ENCODE peak calls at places on chromosomes 11 and 22, in four cellular contexts. K, J, V and C are unnamed samples. For H3K27me3, the result is how much of the 10 kb centered on the place peaks cover.

GRCh38 chr22:28594784-28595324 is 84.8 kb downstream of the TTC28 start:
- DNase-seq in J (no peak), V (no peak), K (peak), C (peak)

GRCh38 chr11:119993732-119994131 is 144.2 kb downstream of the TRIM29 start:
- DNase-seq in K (no peak), V (peak), J (no peak), C (no peak)

GRCh38 chr11:68741536-68741935 is 9.8 kb downstream of the TESMIN start:
- DNase-seq in V (no peak), J (no peak), K (peak), C (no peak)

GRCh38 chr22:42680648-42681047 is 31.5 kb upstream of the CYB5R3 start:
- DNase-seq in K (peak), V (no peak), J (no peak), C (peak)

GRCh38 chr22:41380993-41381328 is 781 bp upstream of the TEF start:
- DNase-seq in V (peak), J (no peak), K (peak), C (peak)

GRCh38 chr11:128491195-128491936 is 96.0 kb downstream of the ETS1 start:
- DNase-seq in J (no peak), V (no peak), K (no peak), C (no peak)

GRCh38 chr11:63179446-63180068 is 35.5 kb upstream of the SLC22A24 start:
- DNase-seq in J (no peak), K (no peak), V (no peak), C (no peak)

GRCh38 chr11:48150213-48150612 is 66.4 kb upstream of the OR4B1 start:
- DNase-seq in K (no peak), V (no peak), J (no peak), C (no peak)

GRCh38 chr11:35845860-35846259 is 98.0 kb upstream of the LDLRAD3 start:
- DNase-seq in J (no peak), K (no peak), V (no peak), C (no peak)

GRCh38 chr22:29879738-29880137 is 3.2 kb upstream of the MTMR3 start:
- DNase-seq in J (peak), K (no peak), V (no peak), C (no peak)

GRCh38 chr11:115170133-115170815 is 333.9 kb downstream of the CADM1 start:
- DNase-seq in V (peak), K (peak), J (peak), C (no peak)

GRCh38 chr11:111435046-111435698 is 56.1 kb upstream of the POU2AF1 start:
- DNase-seq in J (no peak), K (no peak), V (no peak), C (no peak)

GRCh38 chr11:35012467-35013191 is 96.2 kb downstream of the PDHX start:
- DNase-seq in J (no peak), V (no peak), K (no peak), C (no peak)

GRCh38 chr11:17604201-17604912 is 57.3 kb downstream of the OTOG start:
- DNase-seq in K (no peak), J (no peak), V (no peak), C (no peak)

GRCh38 chr11:101916422-101916821 is at the start of gene ANGPTL5:
- DNase-seq in V (no peak), K (no peak), J (no peak), C (no peak)

GRCh38 chr11:64356498-64357411 is 2.2 kb upstream of the RPS6KA4 start:
- DNase-seq in K (peak), J (peak), V (peak), C (no peak)

GRCh38 chr11:76863196-76863777 is 2.6 kb downstream of the ACER3 start:
- DNase-seq in K (no peak), J (no peak), V (no peak), C (no peak)

GRCh38 chr22:22156716-22157499 is 87.7 kb upstream of the VPREB1 start:
- DNase-seq in V (peak), J (peak), K (peak), C (peak)

GRCh38 chr22:21098099-21098671 is 52.4 kb downstream of the LRRC74B start:
- DNase-seq in J (no peak), K (no peak), V (no peak), C (no peak)

GRCh38 chr11:132838621-132839020 is 693.7 kb downstream of the OPCML start:
- DNase-seq in K (no peak), J (no peak), V (no peak), C (no peak)

GRCh38 chr11:132242662-132243061 is 872.2 kb downstream of the NTM start:
- DNase-seq in V (no peak), K (no peak), J (no peak), C (no peak)

GRCh38 chr11:75035911-75036536 is 47.3 kb downstream of the NEU3 start:
- DNase-seq in V (no peak), K (no peak), J (peak), C (no peak)

GRCh38 chr11:4626207-4627105 is 10.8 kb upstream of the OR51D1 start:
- DNase-seq in K (peak), J (peak), V (peak), C (peak)

GRCh38 chr22:31838917-31839316 is 85.1 kb downstream of the DEPDC5 start:
- DNase-seq in J (no peak), V (no peak), K (no peak), C (no peak)

GRCh38 chr22:32043391-32043790 is 330 bp downstream of the SLC5A1 start:
- DNase-seq in V (no peak), J (no peak), K (no peak), C (no peak)

GRCh38 chr11:10197091-10197490 is 96.9 kb downstream of the SBF2 start:
- DNase-seq in V (no peak), J (no peak), K (no peak), C (no peak)

GRCh38 chr11:10192036-10192435 is 102.0 kb downstream of the SBF2 start:
- DNase-seq in J (no peak), V (no peak), K (no peak), C (no peak)
- H3K27me3 ChIP-seq in J (under half), V (under half), K (under half), C (under half)

GRCh38 chr11:122646549-122647340 is 8.8 kb upstream of the UBASH3B start:
- DNase-seq in K (no peak), V (no peak), J (no peak), C (no peak)

GRCh38 chr11:122642971-122643370 is 12.6 kb upstream of the UBASH3B start:
- DNase-seq in V (no peak), J (no peak), K (no peak), C (no peak)

GRCh38 chr11:122647728-122648127 is 7.8 kb upstream of the UBASH3B start:
- DNase-seq in V (no peak), J (no peak), K (no peak), C (no peak)

GRCh38 chr11:122649133-122649532 is 6.4 kb upstream of the UBASH3B start:
- DNase-seq in J (no peak), K (no peak), V (no peak), C (no peak)

GRCh38 chr11:122645847-122646246 is 9.7 kb upstream of the UBASH3B start:
- DNase-seq in J (no peak), V (no peak), K (no peak), C (no peak)
- H3K27me3 ChIP-seq in J (under half), V (under half), K (under half), C (under half)

GRCh38 chr11:1085440-1086170 is 10.9 kb downstream of the MUC2 start:
- DNase-seq in J (no peak), V (no peak), K (no peak), C (no peak)
- H3K27me3 ChIP-seq in J (under half), V (under half), K (under half), C (under half)

DNA sequence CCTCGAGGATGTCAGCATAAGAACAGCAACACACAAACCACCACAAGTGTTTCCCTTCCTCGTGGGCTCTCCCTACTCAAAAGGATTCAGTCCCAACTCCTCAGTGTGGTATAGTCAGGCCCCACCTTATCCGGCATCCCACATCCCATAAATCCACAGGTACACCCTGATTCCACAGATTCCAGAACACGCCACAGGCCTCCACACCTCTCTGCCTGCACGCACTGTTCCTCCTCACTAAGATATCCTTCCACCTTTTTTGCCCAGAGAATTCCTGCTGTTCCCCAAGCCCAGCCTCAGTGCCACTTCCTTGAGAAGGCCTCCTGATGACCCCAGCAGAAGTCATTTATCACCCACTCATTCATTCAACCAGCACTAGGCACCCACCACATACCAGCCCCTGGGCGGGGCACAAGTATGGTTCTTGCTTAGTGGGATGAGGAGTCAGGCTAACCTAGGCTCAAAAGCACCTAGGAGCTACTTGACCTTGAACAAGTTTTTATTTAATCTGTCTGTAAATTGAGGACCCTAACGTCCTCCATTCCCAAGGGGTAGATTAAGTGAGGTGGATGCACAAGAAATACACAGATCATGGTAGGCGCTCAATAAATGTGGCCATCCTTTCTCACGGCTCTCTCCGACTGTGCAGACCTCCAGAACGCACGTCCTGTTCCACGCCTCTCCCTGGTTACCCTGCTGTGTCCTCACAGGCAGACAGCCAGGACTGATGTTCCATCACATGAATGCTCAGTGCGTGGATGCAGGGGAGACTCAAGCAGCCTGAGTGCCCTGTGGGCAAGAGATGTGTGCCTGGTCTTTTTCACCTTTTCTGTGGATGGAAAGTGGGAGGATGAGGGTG is 2.1 kb upstream of the KCNJ4 start:
- DNase-seq in K (no peak), J (no peak), V (no peak), C (no peak)
- H3K27me3 ChIP-seq in K (half or more), J (half or more), V (under half), C (half or more)